ENCODE peak calls at places on chromosomes 4 and X, in five cellular contexts. K is immature natural killer cell, B is NCI-H1694, P is mesothelial cell of epicardium, W is T1000. M is an unnamed sample.

GRCh38 chr4:79298027-79298426 is 27.8 kb downstream of the NAA11 start:
- DNase-seq in K (no peak), B (no peak), P (no peak), W (no peak), M (no peak)

GRCh38 chrX:143455045-143455444 is 62.2 kb downstream of the SPANXN3 start:
- DNase-seq in K (no peak), B (peak), P (no peak), W (no peak), M (no peak)

GRCh38 chr4:176492648-176493302 is 173.0 kb downstream of the SPCS3 start:
- DNase-seq in K (no peak), B (no peak), P (no peak), W (no peak), M (no peak)

GRCh38 chr4:7962609-7963508 is 23.2 kb upstream of the AFAP1 start:
- DNase-seq in K (no peak), B (no peak), P (no peak), W (no peak), M (no peak)

GRCh38 chrX:106898462-106898861 is 4.7 kb downstream of the RIPPLY1 start:
- DNase-seq in K (no peak), B (peak), P (no peak), W (no peak), M (peak)

GRCh38 chr4:86279247-86279960 is 80.4 kb downstream of the MAPK10 start:
- DNase-seq in K (no peak), B (no peak), P (no peak), W (no peak), M (peak)

GRCh38 chrX:38811515-38812239 is 10.4 kb downstream of the MID1IP1 start:
- DNase-seq in K (no peak), B (no peak), P (no peak), W (no peak), M (peak)

GRCh38 chr4:2353222-2354107 is 65.0 kb downstream of the ZFYVE28 start:
- DNase-seq in K (no peak), B (peak), P (no peak), W (no peak), M (no peak)

GRCh38 chr4:25843340-25844097 is 19.3 kb downstream of the SEL1L3 start:
- DNase-seq in K (peak), B (no peak), P (no peak), W (no peak), M (no peak)

GRCh38 chr4:87442889-87443288 is 20.5 kb downstream of the NUDT9 start:
- DNase-seq in K (no peak), B (no peak), P (no peak), W (no peak), M (no peak)

GRCh38 chrX:15855562-15856256 is 1.1 kb upstream of the AP1S2 start:
- DNase-seq in K (no peak), B (no peak), P (no peak), W (no peak), M (no peak)

GRCh38 chr4:24476209-24476781 is 108.1 kb downstream of the DHX15 start:
- DNase-seq in K (no peak), B (no peak), P (no peak), W (no peak), M (peak)

GRCh38 chr4:55411621-55412020 is 15.9 kb downstream of the TMEM165 start:
- DNase-seq in K (no peak), B (no peak), P (no peak), W (no peak), M (no peak)

GRCh38 chr4:76821661-76822060 is 76.3 kb downstream of the SOWAHB start:
- DNase-seq in K (no peak), B (no peak), P (no peak), W (no peak), M (no peak)

GRCh38 chr4:54516556-54517215 is 141.1 kb upstream of the KIT start:
- DNase-seq in K (no peak), B (no peak), P (no peak), W (no peak), M (no peak)

GRCh38 chr4:169485791-169486742 is 126.3 kb downstream of the NEK1 start:
- DNase-seq in K (peak), B (peak), P (no peak), W (no peak), M (peak)

GRCh38 chr4:101229116-101229515 is 118.2 kb downstream of the PPP3CA start:
- DNase-seq in K (no peak), B (no peak), P (no peak), W (no peak), M (no peak)